ENCODE peak calls at places on chromosomes 11 and 22, in four cellular contexts. H, T, D and S are unnamed samples.

GRCh38 chr11:17596310-17596669 is 49.2 kb downstream of the OTOG start:
- DNase-seq in T (no peak), H (peak; percentile 8), D (no peak), S (no peak)

GRCh38 chr11:128582496-128583366 is 4.6 kb downstream of the ETS1 start:
- DNase-seq in D (no peak), H (no peak), T (no peak), S (no peak)

GRCh38 chr22:36185828-36186624 is 15.6 kb downstream of the APOL4 start:
- DNase-seq in D (no peak), T (no peak), H (no peak), S (no peak)

GRCh38 chr11:60343094-60343704 is 16.1 kb downstream of the MS4A6E start:
- DNase-seq in T (no peak), D (peak; percentile 27), H (no peak), S (no peak)

GRCh38 chr22:44249376-44250147 is 63.2 kb downstream of the SHISAL1 start:
- DNase-seq in D (no peak), H (no peak), T (no peak), S (no peak)

GRCh38 chr11:127074151-127074761 is 73.7 kb upstream of the KIRREL3 start:
- DNase-seq in D (no peak), H (no peak), T (no peak), S (no peak)

GRCh38 chr11:86068138-86068861 is 584 bp downstream of the PICALM start:
- DNase-seq in T (peak; percentile 74), D (no peak), H (peak; percentile 37), S (peak; percentile 34)

GRCh38 chr11:20647976-20648565 is 21.3 kb upstream of the NELL1 start:
- DNase-seq in H (peak; percentile 14), T (no peak), D (peak; percentile 37), S (no peak)

GRCh38 chr22:41401781-41402648 is 20.3 kb downstream of the TEF start:
- DNase-seq in D (no peak), T (peak; percentile 86), H (no peak), S (no peak)
- H3K4me1 ChIP-seq in D (peaks cover 11% of the 10 kb centered on the region), T (peaks cover 17% of the 10 kb centered on the region), H (peaks cover 13% of the 10 kb centered on the region), S (no peaks in the 10 kb centered on the region)

GRCh38 chr22:49206281-49206680 is 621.4 kb downstream of the BRD1 start:
- DNase-seq in H (no peak), D (no peak), T (peak; percentile 48), S (no peak)

GRCh38 chr22:49205401-49205800 is 622.3 kb downstream of the BRD1 start:
- DNase-seq in T (no peak), D (no peak), H (no peak), S (no peak)

GRCh38 chr22:49203091-49203862 is 624.4 kb downstream of the BRD1 start:
- DNase-seq in T (peak; percentile 53), D (no peak), H (no peak), S (no peak)

GRCh38 chr22:49203863-49204598 is 623.6 kb downstream of the BRD1 start:
- DNase-seq in H (no peak), D (no peak), T (peak; percentile 43), S (no peak)

GRCh38 chr22:49204599-49205214 is 623.0 kb downstream of the BRD1 start:
- DNase-seq in H (no peak), T (peak; percentile 36), D (no peak), S (no peak)
- H3K9me3 ChIP-seq in H (no peaks in the 10 kb centered on the region), T (no peaks in the 10 kb centered on the region), D (no peaks in the 10 kb centered on the region), S (no peaks in the 10 kb centered on the region)

GRCh38 chr11:1759851-1760220 is 3.9 kb downstream of the CTSD start:
- DNase-seq in D (no peak), T (peak; percentile 62), H (no peak), S (no peak)
- H3K4me3 ChIP-seq in D (no peak overlapping the region), T (peak overlapping the region; percentile 97), H (no peak overlapping the region), S (peak overlapping the region; percentile 17)

DNA sequence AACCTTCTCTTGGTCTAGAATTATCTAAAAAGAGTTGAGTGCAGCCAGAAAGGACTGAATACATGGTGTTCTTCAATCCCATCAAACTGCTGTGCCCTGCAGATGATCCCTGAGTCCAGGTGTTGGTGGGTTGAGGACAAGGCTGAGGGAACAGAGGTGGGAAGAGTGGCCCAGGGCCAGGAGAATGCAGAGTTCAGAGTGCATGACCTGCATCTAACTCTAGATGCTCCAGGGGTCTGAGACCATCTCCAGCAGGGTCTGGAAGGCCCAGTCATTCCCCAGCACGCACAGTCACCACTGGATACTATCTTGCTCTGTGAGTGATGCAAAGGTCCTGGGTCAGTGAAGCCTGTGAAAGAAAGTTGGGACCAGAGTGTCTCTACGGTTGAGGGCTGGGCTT is 2.1 kb upstream of the VPREB1 start:
- DNase-seq in H (no peak), T (no peak), D (no peak), S (no peak)
- H3K4me1 ChIP-seq in H (no peaks in the 10 kb centered on the region), T (no peaks in the 10 kb centered on the region), D (no peaks in the 10 kb centered on the region), S (no peaks in the 10 kb centered on the region)

DNA sequence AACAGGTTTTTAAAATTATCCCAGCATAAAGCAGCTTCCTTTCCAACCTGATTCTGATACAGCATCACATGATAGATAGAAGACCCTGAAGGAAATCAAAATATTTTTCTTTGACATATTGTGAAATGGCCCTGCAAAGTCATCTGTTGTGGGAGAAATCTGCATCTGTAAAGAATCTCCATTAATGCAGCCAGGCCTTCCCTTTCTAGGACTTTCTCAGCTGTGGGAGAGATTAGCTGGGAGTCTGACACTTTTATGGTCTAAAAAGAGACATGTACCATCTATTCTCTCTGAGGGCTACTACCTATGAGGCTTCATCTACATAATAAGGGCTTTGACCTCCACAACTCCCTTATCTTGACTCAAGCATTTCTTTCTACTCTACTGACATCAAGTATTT is 238.1 kb downstream of the SWAP70 start:
- DNase-seq in H (no peak), D (no peak), T (no peak), S (no peak)
- H3K9me3 ChIP-seq in H (no peaks in the 10 kb centered on the region), D (no peaks in the 10 kb centered on the region), T (no peaks in the 10 kb centered on the region), S (no peaks in the 10 kb centered on the region)